ENCODE peak calls at places on chromosome 12, in four cellular contexts. One of them, this sample, is unnamed.

GRCh38 chr12:77122236-77122635 is 56.9 kb upstream of the E2F7 start:
- DNase-seq in right lobe of liver: no peak
- DNase-seq in ovary: no peak
- DNase-seq in fibroblast of lung: peak; percentile 95
- DNase-seq in this sample: no peak

GRCh38 chr12:76784600-76785051 is 20.7 kb downstream of the ZDHHC17 start:
- DNase-seq in right lobe of liver: no peak
- DNase-seq in fibroblast of lung: peak; percentile 66
- DNase-seq in ovary: no peak
- DNase-seq in this sample: no peak

GRCh38 chr12:24948452-24948815 is 467 bp downstream of the BCAT1 start:
- DNase-seq in ovary: no peak
- DNase-seq in fibroblast of lung: peak; percentile 45
- DNase-seq in right lobe of liver: no peak
- DNase-seq in this sample: no peak

GRCh38 chr12:121175383-121176119 is 34.4 kb upstream of the P2RX4 start:
- DNase-seq in ovary: peak; percentile 80
- DNase-seq in right lobe of liver: no peak
- DNase-seq in fibroblast of lung: no peak
- DNase-seq in this sample: no peak

GRCh38 chr12:11630046-11630706 is 19.3 kb upstream of the ETV6 start:
- DNase-seq in fibroblast of lung: no peak
- DNase-seq in ovary: no peak
- DNase-seq in right lobe of liver: no peak
- DNase-seq in this sample: no peak

GRCh38 chr12:12350868-12351463 is 924 bp upstream of the MANSC1 start:
- DNase-seq in right lobe of liver: no peak
- DNase-seq in fibroblast of lung: no peak
- DNase-seq in ovary: no peak
- DNase-seq in this sample: no peak

GRCh38 chr12:120469450-120470149 is at the start of gene SRSF9:
- DNase-seq in right lobe of liver: peak; percentile 97
- DNase-seq in fibroblast of lung: peak; percentile 98
- DNase-seq in ovary: peak; percentile 95
- DNase-seq in this sample: peak; percentile 99

GRCh38 chr12:55842681-55843429 is at the start of gene MMP19:
- DNase-seq in fibroblast of lung: peak; percentile 91
- DNase-seq in right lobe of liver: no peak
- DNase-seq in ovary: peak; percentile 46
- DNase-seq in this sample: no peak

GRCh38 chr12:64650762-64651161 is 40.5 kb downstream of the RASSF3 start:
- DNase-seq in right lobe of liver: no peak
- DNase-seq in ovary: no peak
- DNase-seq in fibroblast of lung: no peak
- DNase-seq in this sample: no peak

GRCh38 chr12:109393437-109394345 is 46.0 kb downstream of the MYO1H start:
- DNase-seq in right lobe of liver: peak; percentile 50
- DNase-seq in ovary: peak; percentile 12
- DNase-seq in fibroblast of lung: peak; percentile 65
- DNase-seq in this sample: no peak

GRCh38 chr12:90098132-90098779 is 389.6 kb upstream of the ATP2B1 start:
- DNase-seq in ovary: no peak
- DNase-seq in fibroblast of lung: no peak
- DNase-seq in right lobe of liver: no peak
- DNase-seq in this sample: no peak

DNA sequence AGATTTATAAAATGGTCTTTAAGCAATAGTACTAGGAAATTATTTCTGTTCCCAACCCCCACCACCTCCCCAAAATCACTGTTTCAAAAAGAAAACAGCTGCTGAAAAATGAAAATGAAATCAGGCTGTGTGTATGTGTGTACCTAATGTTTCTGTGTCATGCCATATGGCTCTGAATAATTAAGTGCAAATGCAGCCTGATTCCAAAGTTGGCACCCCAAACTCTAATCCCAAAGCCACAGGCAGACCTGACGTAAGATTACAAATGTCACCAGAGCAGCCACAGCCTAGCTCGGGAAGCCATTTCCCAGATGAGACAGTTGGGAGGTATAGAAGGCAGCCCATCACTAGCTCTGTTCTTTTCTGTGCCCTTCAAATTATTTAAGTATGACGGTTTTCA is 175.5 kb downstream of the MED13L start:
- DNase-seq in right lobe of liver: no peak
- DNase-seq in fibroblast of lung: no peak
- DNase-seq in ovary: no peak
- DNase-seq in this sample: no peak
- TF ChIP-seq CTCF in right lobe of liver: no peak
- TF ChIP-seq CTCF in fibroblast of lung: no peak
- TF ChIP-seq CTCF in ovary: no peak
- TF ChIP-seq CTCF in this sample: no peak

GRCh38 chr12:94173660-94174265 is 25.4 kb downstream of the PLXNC1 start:
- DNase-seq in ovary: no peak
- DNase-seq in right lobe of liver: no peak
- DNase-seq in fibroblast of lung: no peak
- DNase-seq in this sample: no peak
- TF ChIP-seq CTCF in ovary: no peak
- TF ChIP-seq CTCF in right lobe of liver: no peak
- TF ChIP-seq CTCF in fibroblast of lung: no peak
- TF ChIP-seq CTCF in this sample: no peak

GRCh38 chr12:51036165-51036765 is 10.1 kb upstream of the SLC11A2 start:
- DNase-seq in fibroblast of lung: no peak
- DNase-seq in right lobe of liver: no peak
- DNase-seq in ovary: no peak
- DNase-seq in this sample: no peak
- TF ChIP-seq CTCF in fibroblast of lung: no peak
- TF ChIP-seq CTCF in right lobe of liver: no peak
- TF ChIP-seq CTCF in ovary: no peak
- TF ChIP-seq CTCF in this sample: no peak

GRCh38 chr12:105279460-105280056 is 43.6 kb upstream of the APPL2 start:
- DNase-seq in fibroblast of lung: peak; percentile 38
- DNase-seq in right lobe of liver: peak; percentile 59
- DNase-seq in ovary: no peak
- DNase-seq in this sample: no peak
- TF ChIP-seq CTCF in fibroblast of lung: peak; percentile 64
- TF ChIP-seq CTCF in right lobe of liver: peak; percentile 86
- TF ChIP-seq CTCF in ovary: no peak
- TF ChIP-seq CTCF in this sample: peak; percentile 79

GRCh38 chr12:66035289-66035961 is 95.1 kb downstream of the LLPH start:
- DNase-seq in ovary: no peak
- DNase-seq in right lobe of liver: no peak
- DNase-seq in fibroblast of lung: peak; percentile 72
- DNase-seq in this sample: no peak
- TF ChIP-seq CTCF in ovary: no peak
- TF ChIP-seq CTCF in right lobe of liver: no peak
- TF ChIP-seq CTCF in fibroblast of lung: peak; percentile 39
- TF ChIP-seq CTCF in this sample: peak; percentile 84

GRCh38 chr12:130044991-130045621 is 117.2 kb upstream of the FZD10 start:
- DNase-seq in ovary: no peak
- DNase-seq in fibroblast of lung: no peak
- DNase-seq in right lobe of liver: peak; percentile 71
- DNase-seq in this sample: no peak

GRCh38 chr12:130051900-130052299 is 110.4 kb upstream of the FZD10 start:
- DNase-seq in right lobe of liver: no peak
- DNase-seq in ovary: no peak
- DNase-seq in fibroblast of lung: no peak
- DNase-seq in this sample: no peak

GRCh38 chr12:130053641-130054040 is 108.6 kb upstream of the FZD10 start:
- DNase-seq in right lobe of liver: no peak
- DNase-seq in fibroblast of lung: no peak
- DNase-seq in ovary: no peak
- DNase-seq in this sample: no peak

GRCh38 chr12:130054803-130055202 is 107.5 kb upstream of the FZD10 start:
- DNase-seq in right lobe of liver: no peak
- DNase-seq in fibroblast of lung: no peak
- DNase-seq in ovary: no peak
- DNase-seq in this sample: no peak

GRCh38 chr12:130049666-130050065 is 112.6 kb upstream of the FZD10 start:
- DNase-seq in right lobe of liver: no peak
- DNase-seq in fibroblast of lung: no peak
- DNase-seq in ovary: no peak
- DNase-seq in this sample: no peak
- TF ChIP-seq CTCF in right lobe of liver: no peak
- TF ChIP-seq CTCF in fibroblast of lung: no peak
- TF ChIP-seq CTCF in ovary: no peak
- TF ChIP-seq CTCF in this sample: no peak

DNA sequence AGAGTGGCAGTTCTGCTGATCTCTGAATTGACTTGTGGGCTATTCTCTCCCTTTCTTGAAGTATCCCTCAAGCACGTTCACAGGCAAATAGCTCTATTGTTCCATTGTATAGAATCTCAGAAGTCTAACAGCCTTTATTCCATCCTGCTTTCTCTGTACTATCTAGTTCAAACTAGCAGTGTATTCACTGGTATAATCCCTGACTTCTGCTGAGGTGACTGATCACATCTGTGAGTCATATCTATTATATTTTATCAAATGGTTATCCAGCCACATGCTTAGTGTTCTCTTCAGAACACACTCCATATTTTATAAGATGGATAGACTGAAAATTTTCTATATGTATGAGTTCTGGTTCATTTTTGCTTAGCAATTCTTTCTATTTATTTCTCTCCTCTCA is 866.1 kb downstream of the C12orf50 start:
- DNase-seq in fibroblast of lung: no peak
- DNase-seq in ovary: no peak
- DNase-seq in right lobe of liver: no peak
- DNase-seq in this sample: no peak
- TF ChIP-seq CTCF in fibroblast of lung: no peak
- TF ChIP-seq CTCF in ovary: no peak
- TF ChIP-seq CTCF in right lobe of liver: no peak
- TF ChIP-seq CTCF in this sample: no peak

This sample was measured in chondrocyte.